ENCODE peak calls at places on chromosomes 7 and 10, in five cellular contexts. M is substantia nigra; H is astrocyte of the spinal cord; T is fibroblast of the conjunctiva; O is stimulated activated CD4-positive, alpha-beta T cell treated with anti-CD3 and anti-CD28 coated beads, Interleukin-1b, Interleukin-23, amount 100 ng/mL, for 1 hour. Y is an unnamed sample.

GRCh38 chr10:125060486-125060850 is 99.9 kb downstream of the CTBP2 start:
- DNase-seq in T (no peak), H (peak), O (no peak), M (no peak), Y (no peak)

GRCh38 chr10:124657806-124658205 is 86.4 kb downstream of the FAM53B start:
- DNase-seq in O (no peak), T (no peak), M (no peak), H (peak), Y (no peak)

GRCh38 chr7:145848691-145849090 is 267.9 kb upstream of the CNTNAP2 start:
- DNase-seq in M (no peak), H (no peak), O (no peak), T (no peak), Y (no peak)

GRCh38 chr7:21336743-21337142 is 91.1 kb upstream of the SP4 start:
- DNase-seq in M (no peak), T (no peak), H (no peak), O (no peak), Y (no peak)

GRCh38 chr7:525740-526139 is 6.1 kb upstream of the PDGFA start:
- DNase-seq in H (no peak), O (no peak), M (no peak), T (no peak), Y (no peak)

GRCh38 chr7:17444151-17444550 is 145.7 kb downstream of the AHR start:
- DNase-seq in T (no peak), O (no peak), M (no peak), H (no peak), Y (no peak)

GRCh38 chr10:71337219-71337625 is 18.2 kb downstream of the SLC29A3 start:
- DNase-seq in H (no peak), M (no peak), O (no peak), T (no peak), Y (no peak)

GRCh38 chr7:139667377-139667776 is 110.4 kb downstream of the HIPK2 start:
- DNase-seq in O (no peak), M (no peak), H (no peak), T (no peak), Y (no peak)

GRCh38 chr10:5589963-5590511 is 65.3 kb downstream of the CALML3 start:
- DNase-seq in T (no peak), O (no peak), H (peak), M (no peak), Y (no peak)

GRCh38 chr7:41003031-41003925 is 699.6 kb downstream of the INHBA start:
- DNase-seq in M (peak), O (no peak), H (peak), T (no peak), Y (no peak)

GRCh38 chr10:77192402-77192801 is 445.2 kb downstream of the KCNMA1 start:
- DNase-seq in M (no peak), O (no peak), T (no peak), H (no peak), Y (no peak)

GRCh38 chr7:123034106-123034505 is 38.6 kb upstream of the TAS2R16 start:
- DNase-seq in M (no peak), T (no peak), O (no peak), H (no peak), Y (no peak)

GRCh38 chr10:132246296-132246695 is 59.5 kb downstream of the DPYSL4 start:
- DNase-seq in T (no peak), H (no peak), O (no peak), M (no peak), Y (no peak)

GRCh38 chr7:45387837-45388236 is 186.3 kb upstream of the ADCY1 start:
- DNase-seq in M (no peak), O (no peak), H (no peak), T (no peak), Y (no peak)

GRCh38 chr10:21740989-21741388 is 207.0 kb downstream of the MLLT10 start:
- DNase-seq in M (no peak), T (no peak), H (no peak), O (no peak), Y (no peak)

Y was measured in CD14-positive monocyte.